ENCODE peak calls at places on chromosomes 3 and 15, in four cellular contexts. One of them, this sample, is unnamed.

GRCh38 chr15:68379058-68379758 is 52.8 kb downstream of the ITGA11 start:
- DNase-seq in transverse colon: no peak
- DNase-seq in OCI-LY7: peak
- DNase-seq in bronchial epithelial cell: no peak
- DNase-seq in this sample: no peak

GRCh38 chr3:108103971-108104797 is 13.4 kb upstream of the CD47 start:
- DNase-seq in transverse colon: no peak
- DNase-seq in OCI-LY7: no peak
- DNase-seq in bronchial epithelial cell: no peak
- DNase-seq in this sample: no peak

GRCh38 chr3:173778246-173778645 is 380.7 kb downstream of the NLGN1 start:
- DNase-seq in transverse colon: no peak
- DNase-seq in OCI-LY7: no peak
- DNase-seq in bronchial epithelial cell: no peak
- DNase-seq in this sample: no peak

GRCh38 chr3:169173231-169173630 is 490.3 kb downstream of the MECOM start:
- DNase-seq in transverse colon: peak
- DNase-seq in OCI-LY7: no peak
- DNase-seq in bronchial epithelial cell: peak
- DNase-seq in this sample: no peak

GRCh38 chr15:51782357-51782896 is 31.0 kb downstream of the TMOD2 start:
- DNase-seq in transverse colon: no peak
- DNase-seq in OCI-LY7: peak
- DNase-seq in bronchial epithelial cell: no peak
- DNase-seq in this sample: no peak

GRCh38 chr3:48820626-48821324 is 26.9 kb downstream of the PRKAR2A start:
- DNase-seq in transverse colon: no peak
- DNase-seq in OCI-LY7: no peak
- DNase-seq in bronchial epithelial cell: peak
- DNase-seq in this sample: no peak

GRCh38 chr15:90954712-90955671 is at the start of gene RCCD1:
- DNase-seq in transverse colon: peak
- DNase-seq in OCI-LY7: peak
- DNase-seq in bronchial epithelial cell: peak
- DNase-seq in this sample: peak

GRCh38 chr15:32844118-32844711 is 126.4 kb downstream of the GREM1 start:
- DNase-seq in transverse colon: no peak
- DNase-seq in OCI-LY7: peak
- DNase-seq in bronchial epithelial cell: peak
- DNase-seq in this sample: peak

GRCh38 chr3:134486577-134487041 is 752 bp downstream of the CEP63 start:
- DNase-seq in transverse colon: no peak
- DNase-seq in OCI-LY7: peak
- DNase-seq in bronchial epithelial cell: peak
- DNase-seq in this sample: no peak

GRCh38 chr3:111605016-111605415 is 9.9 kb upstream of the ZBED2 start:
- DNase-seq in transverse colon: no peak
- DNase-seq in OCI-LY7: no peak
- DNase-seq in bronchial epithelial cell: peak
- DNase-seq in this sample: no peak

GRCh38 chr3:33035596-33035995 is 61.4 kb downstream of the GLB1 start:
- DNase-seq in transverse colon: no peak
- DNase-seq in OCI-LY7: no peak
- DNase-seq in bronchial epithelial cell: peak
- DNase-seq in this sample: no peak

GRCh38 chr15:52082197-52083036 is 30.2 kb downstream of the BCL2L10 start:
- DNase-seq in transverse colon: no peak
- DNase-seq in OCI-LY7: peak
- DNase-seq in bronchial epithelial cell: no peak
- DNase-seq in this sample: peak

GRCh38 chr3:127110982-127111693 is 81.8 kb upstream of the PRR23E start:
- DNase-seq in transverse colon: no peak
- DNase-seq in OCI-LY7: no peak
- DNase-seq in bronchial epithelial cell: no peak
- DNase-seq in this sample: no peak

GRCh38 chr15:81776961-81777360 is 268.9 kb downstream of the MEX3B start:
- DNase-seq in transverse colon: no peak
- DNase-seq in OCI-LY7: no peak
- DNase-seq in bronchial epithelial cell: no peak
- DNase-seq in this sample: no peak

GRCh38 chr15:40243126-40243810 is 4.4 kb downstream of the PAK6 start:
- DNase-seq in transverse colon: no peak
- DNase-seq in OCI-LY7: peak
- DNase-seq in bronchial epithelial cell: peak
- DNase-seq in this sample: no peak

GRCh38 chr3:183350164-183350563 is 78.3 kb downstream of the MCF2L2 start:
- DNase-seq in transverse colon: no peak
- DNase-seq in OCI-LY7: no peak
- DNase-seq in bronchial epithelial cell: no peak
- DNase-seq in this sample: no peak

GRCh38 chr3:177174607-177175006 is 22.7 kb downstream of the TBL1XR1 start:
- DNase-seq in transverse colon: no peak
- DNase-seq in OCI-LY7: no peak
- DNase-seq in bronchial epithelial cell: no peak
- DNase-seq in this sample: no peak

GRCh38 chr3:126421573-126422119 is 26.9 kb downstream of the CFAP100 start:
- DNase-seq in transverse colon: no peak
- DNase-seq in OCI-LY7: no peak
- DNase-seq in bronchial epithelial cell: no peak
- DNase-seq in this sample: no peak

GRCh38 chr3:27568393-27568792 is 84.2 kb upstream of the SLC4A7 start:
- DNase-seq in transverse colon: peak
- DNase-seq in OCI-LY7: no peak
- DNase-seq in bronchial epithelial cell: peak
- DNase-seq in this sample: no peak

GRCh38 chr3:71916747-71917369 is 131.9 kb upstream of the PROK2 start:
- DNase-seq in transverse colon: peak
- DNase-seq in OCI-LY7: no peak
- DNase-seq in bronchial epithelial cell: peak
- DNase-seq in this sample: no peak

GRCh38 chr15:83396071-83396470 is 51.1 kb upstream of the SH3GL3 start:
- DNase-seq in transverse colon: no peak
- DNase-seq in OCI-LY7: no peak
- DNase-seq in bronchial epithelial cell: no peak
- DNase-seq in this sample: no peak

DNA sequence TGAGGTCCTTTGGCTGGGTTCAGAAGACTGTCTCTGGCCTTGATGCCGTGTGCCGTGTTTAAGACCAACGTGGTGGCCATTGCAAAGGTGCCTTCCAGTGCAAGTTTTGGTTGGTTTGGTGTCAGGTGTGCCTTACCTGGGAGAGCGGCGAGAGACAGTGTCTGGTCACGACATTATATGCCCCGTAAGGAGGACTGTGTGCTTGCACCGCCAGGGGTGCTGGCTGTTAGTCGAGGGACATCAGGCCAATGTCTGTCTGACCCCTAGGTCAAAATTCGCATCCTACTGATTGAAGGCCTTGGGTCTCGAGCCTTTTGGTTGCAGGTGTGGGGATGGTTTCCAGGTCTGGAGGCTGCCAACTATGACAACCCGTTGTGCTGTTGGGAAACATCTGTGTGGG is 111.9 kb downstream of the SNRPN start:
- DNase-seq in transverse colon: no peak
- DNase-seq in OCI-LY7: no peak
- DNase-seq in bronchial epithelial cell: no peak
- DNase-seq in this sample: no peak
- H3K4me3 ChIP-seq in transverse colon: no peak
- H3K4me3 ChIP-seq in OCI-LY7: no peak
- H3K4me3 ChIP-seq in bronchial epithelial cell: no peak
- H3K4me3 ChIP-seq in this sample: no peak

DNA sequence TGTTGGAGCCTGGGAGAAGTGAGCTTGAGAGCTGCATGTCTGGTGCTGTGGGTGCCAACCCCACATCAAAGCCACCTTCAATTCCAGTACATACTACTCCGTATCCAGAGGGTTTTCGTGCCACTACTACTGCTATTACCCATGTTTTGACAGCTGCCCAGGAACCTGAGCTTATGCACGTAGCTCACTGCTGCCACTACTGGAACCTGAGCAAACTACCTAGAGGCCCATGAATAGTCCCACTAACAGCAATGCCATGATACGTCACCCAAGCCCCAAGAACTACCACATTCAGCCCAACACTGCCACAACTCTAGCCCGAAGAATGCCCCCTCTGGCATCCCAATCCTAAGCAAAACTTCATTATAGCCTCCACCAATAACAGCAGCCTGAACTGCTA is 215.2 kb upstream of the BCHE start:
- DNase-seq in transverse colon: no peak
- DNase-seq in OCI-LY7: no peak
- DNase-seq in bronchial epithelial cell: no peak
- DNase-seq in this sample: no peak
- TF ChIP-seq CTCF in transverse colon: no peak
- TF ChIP-seq CTCF in OCI-LY7: no peak
- TF ChIP-seq CTCF in bronchial epithelial cell: no peak
- TF ChIP-seq CTCF in this sample: no peak

GRCh38 chr3:122183893-122184590 is 574 bp downstream of the CASR start:
- DNase-seq in transverse colon: no peak
- DNase-seq in OCI-LY7: no peak
- DNase-seq in bronchial epithelial cell: no peak
- DNase-seq in this sample: no peak

GRCh38 chr3:122184591-122184929 is 1.1 kb downstream of the CASR start:
- DNase-seq in transverse colon: no peak
- DNase-seq in OCI-LY7: no peak
- DNase-seq in bronchial epithelial cell: no peak
- DNase-seq in this sample: no peak

GRCh38 chr3:122178711-122179110 is 4.8 kb upstream of the CASR start:
- DNase-seq in transverse colon: no peak
- DNase-seq in OCI-LY7: no peak
- DNase-seq in bronchial epithelial cell: peak
- DNase-seq in this sample: no peak

GRCh38 chr3:122186372-122186771 is 2.9 kb downstream of the CASR start:
- DNase-seq in transverse colon: peak
- DNase-seq in OCI-LY7: no peak
- DNase-seq in bronchial epithelial cell: no peak
- DNase-seq in this sample: no peak

DNA sequence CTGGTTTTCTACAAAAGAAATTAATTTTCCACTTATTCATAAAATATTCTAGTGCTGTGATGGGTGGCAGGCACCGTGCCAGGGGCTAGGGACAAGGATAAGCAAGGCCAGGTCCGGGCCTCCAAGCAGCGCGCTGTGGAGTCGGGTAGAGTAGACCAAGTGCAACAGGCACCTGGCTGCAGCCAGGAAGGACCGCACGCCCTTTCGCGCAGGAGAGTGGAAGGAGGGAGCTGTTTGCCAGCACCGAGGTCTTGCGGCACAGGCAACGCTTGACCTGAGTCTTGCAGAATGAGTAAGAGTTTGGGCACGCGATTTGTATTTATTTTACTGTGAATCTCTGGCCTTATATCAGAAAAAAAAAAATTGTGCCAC is at the start of gene CASR:
- DNase-seq in transverse colon: peak
- DNase-seq in OCI-LY7: no peak
- DNase-seq in bronchial epithelial cell: peak
- DNase-seq in this sample: no peak
- H3K4me3 ChIP-seq in transverse colon: peak
- H3K4me3 ChIP-seq in OCI-LY7: no peak
- H3K4me3 ChIP-seq in bronchial epithelial cell: no peak
- H3K4me3 ChIP-seq in this sample: peak

DNA sequence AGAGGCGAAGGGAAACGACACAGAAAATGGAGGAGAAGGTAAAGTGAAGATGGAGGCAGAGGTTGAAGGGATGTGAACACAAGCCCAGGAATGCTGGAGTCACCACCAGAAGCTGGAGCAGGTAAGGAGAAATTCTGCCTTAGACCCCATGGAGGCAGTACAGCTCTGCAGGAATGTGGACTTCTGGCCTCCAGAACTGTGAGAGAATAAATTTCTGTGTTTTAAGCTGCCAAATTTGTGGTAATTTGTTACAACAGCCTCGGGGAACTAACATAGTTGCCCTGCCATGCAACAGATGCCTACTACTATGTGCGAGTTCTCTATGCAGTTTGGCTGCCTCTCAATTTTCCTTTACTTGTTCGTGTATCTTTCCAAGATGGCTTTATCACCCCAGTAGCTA is 394.1 kb downstream of the TUSC7 start:
- DNase-seq in transverse colon: no peak
- DNase-seq in OCI-LY7: no peak
- DNase-seq in bronchial epithelial cell: no peak
- DNase-seq in this sample: no peak
- TF ChIP-seq CTCF in transverse colon: no peak
- TF ChIP-seq CTCF in OCI-LY7: no peak
- TF ChIP-seq CTCF in bronchial epithelial cell: peak
- TF ChIP-seq CTCF in this sample: no peak

This sample was measured in GM12864.